ENCODE peak calls at places on chromosomes 3 and 15, in nine cellular contexts. V, F, D, O, R, I, A, K and S are unnamed samples.

GRCh38 chr3:48268381-48268935 is 27.6 kb downstream of the ZNF589 start:
- DNase-seq in V (no peak), F (no peak), D (no peak), O (no peak), R (no peak), I (peak; percentile 81), A (peak; percentile 54), K (peak; percentile 80), S (no peak)

GRCh38 chr3:34646911-34647465 is 848.6 kb downstream of the PDCD6IP start:
- DNase-seq in V (no peak), F (no peak), D (no peak), O (no peak), R (no peak), I (no peak), A (no peak), K (no peak), S (no peak)

GRCh38 chr3:123385981-123386380 is 62.9 kb downstream of the ADCY5 start:
- DNase-seq in V (peak; percentile 31), F (peak; percentile 3), D (no peak), O (no peak), R (no peak), I (no peak), A (no peak), K (no peak), S (no peak)

GRCh38 chr3:156675744-156676466 is 1.5 kb downstream of the TIPARP start:
- DNase-seq in V (peak; percentile 68), F (peak; percentile 92), D (peak; percentile 57), O (no peak), R (peak; percentile 16), I (peak; percentile 42), A (no peak), K (peak; percentile 3), S (peak; percentile 76)

GRCh38 chr3:39183231-39184080 is 8.9 kb downstream of the XIRP1 start:
- DNase-seq in V (no peak), F (peak; percentile 40), D (no peak), O (no peak), R (no peak), I (no peak), A (no peak), K (no peak), S (peak; percentile 39)

GRCh38 chr3:71258116-71258515 is 325.4 kb downstream of the FOXP1 start:
- DNase-seq in V (no peak), F (no peak), D (no peak), O (no peak), R (no peak), I (peak; percentile 64), A (no peak), K (no peak), S (no peak)

GRCh38 chr3:155805204-155805801 is 775 bp downstream of the C3orf33 start:
- DNase-seq in V (no peak), F (peak; percentile 49), D (peak; percentile 12), O (no peak), R (no peak), I (peak; percentile 19), A (peak; percentile 17), K (peak; percentile 47), S (peak; percentile 6)

GRCh38 chr15:96121521-96121920 is 209.0 kb upstream of the NR2F2 start:
- DNase-seq in V (no peak), F (no peak), D (no peak), O (no peak), R (no peak), I (no peak), A (no peak), K (no peak), S (no peak)

GRCh38 chr3:155404486-155404885 is 111.0 kb upstream of the STRIT1 start:
- DNase-seq in V (no peak), F (no peak), D (no peak), O (no peak), R (no peak), I (peak; percentile 18), A (no peak), K (no peak), S (no peak)

GRCh38 chr3:16906679-16907078 is 21.9 kb downstream of the PLCL2 start:
- DNase-seq in V (peak; percentile 43), F (peak; percentile 42), D (no peak), O (no peak), R (no peak), I (peak; percentile 22), A (no peak), K (no peak), S (no peak)

GRCh38 chr15:88708256-88709054 is 69.6 kb downstream of the ISG20 start:
- DNase-seq in V (peak; percentile 43), F (no peak), D (peak; percentile 11), O (no peak), R (no peak), I (no peak), A (no peak), K (no peak), S (peak; percentile 40)

GRCh38 chr15:48358681-48359152 is 27.5 kb downstream of the DUT start:
- DNase-seq in V (no peak), F (no peak), D (no peak), O (no peak), R (no peak), I (no peak), A (no peak), K (no peak), S (no peak)

GRCh38 chr3:120095226-120096165 is 1.2 kb upstream of the GSK3B start:
- DNase-seq in V (peak; percentile 82), F (peak; percentile 97), D (peak; percentile 55), O (peak; percentile 59), R (peak; percentile 75), I (peak; percentile 83), A (peak; percentile 69), K (peak; percentile 84), S (peak; percentile 96)

GRCh38 chr3:137121704-137122314 is 164.0 kb downstream of the IL20RB start:
- DNase-seq in V (peak; percentile 9), F (peak; percentile 22), D (no peak), O (no peak), R (no peak), I (peak; percentile 23), A (no peak), K (no peak), S (peak; percentile 42)

GRCh38 chr3:126317029-126317996 is 39.9 kb downstream of the KLF15 start:
- DNase-seq in V (no peak), F (no peak), D (no peak), O (no peak), R (no peak), I (no peak), A (no peak), K (no peak), S (no peak)

GRCh38 chr3:44825264-44825925 is 36.3 kb upstream of the TMEM42 start:
- DNase-seq in V (peak; percentile 73), F (no peak), D (no peak), O (no peak), R (no peak), I (no peak), A (no peak), K (no peak), S (no peak)